ENCODE peak calls at places on chromosome 18, in nine cellular contexts. One of them, this sample, is unnamed.
A peak's percentile ranks its signal among the peaks of the same experiment; 100 is the strongest.

GRCh38 chr18:1708006-1708405 is 803.3 kb downstream of the ADCYAP1 start:
- DNase-seq in tibial artery: no peak
- DNase-seq in left ventricle myocardium inferior: no peak
- DNase-seq in NB4: no peak
- DNase-seq in uterus: no peak
- DNase-seq in astrocyte: no peak
- DNase-seq in cardiac muscle cell: no peak
- DNase-seq in tibial nerve: no peak
- DNase-seq in PC-3: peak; percentile 37
- DNase-seq in this sample: no peak

GRCh38 chr18:3510024-3510423 is 60.1 kb downstream of the TGIF1 start:
- DNase-seq in PC-3: no peak
- DNase-seq in astrocyte: no peak
- DNase-seq in tibial nerve: no peak
- DNase-seq in uterus: no peak
- DNase-seq in NB4: no peak
- DNase-seq in tibial artery: no peak
- DNase-seq in left ventricle myocardium inferior: no peak
- DNase-seq in cardiac muscle cell: no peak
- DNase-seq in this sample: no peak

GRCh38 chr18:3440340-3440739 is 9.6 kb upstream of the TGIF1 start:
- DNase-seq in uterus: no peak
- DNase-seq in cardiac muscle cell: no peak
- DNase-seq in PC-3: no peak
- DNase-seq in tibial nerve: no peak
- DNase-seq in left ventricle myocardium inferior: no peak
- DNase-seq in astrocyte: no peak
- DNase-seq in NB4: no peak
- DNase-seq in tibial artery: no peak
- DNase-seq in this sample: no peak

GRCh38 chr18:66724664-66725356 is 120.9 kb upstream of the CDH19 start:
- DNase-seq in cardiac muscle cell: peak; percentile 80
- DNase-seq in tibial artery: no peak
- DNase-seq in NB4: no peak
- DNase-seq in uterus: no peak
- DNase-seq in left ventricle myocardium inferior: no peak
- DNase-seq in tibial nerve: no peak
- DNase-seq in PC-3: peak; percentile 86
- DNase-seq in astrocyte: peak; percentile 24
- DNase-seq in this sample: no peak

GRCh38 chr18:864872-865273 is 39.8 kb upstream of the ADCYAP1 start:
- DNase-seq in astrocyte: peak; percentile 56
- DNase-seq in PC-3: peak; percentile 86
- DNase-seq in uterus: peak; percentile 52
- DNase-seq in tibial nerve: peak; percentile 23
- DNase-seq in NB4: peak; percentile 78
- DNase-seq in left ventricle myocardium inferior: peak; percentile 54
- DNase-seq in tibial artery: peak; percentile 60
- DNase-seq in cardiac muscle cell: peak; percentile 87
- DNase-seq in this sample: peak; percentile 64

GRCh38 chr18:60568211-60568610 is 195.6 kb upstream of the MC4R start:
- DNase-seq in left ventricle myocardium inferior: no peak
- DNase-seq in cardiac muscle cell: no peak
- DNase-seq in tibial nerve: no peak
- DNase-seq in astrocyte: no peak
- DNase-seq in tibial artery: no peak
- DNase-seq in NB4: peak; percentile 81
- DNase-seq in PC-3: peak; percentile 32
- DNase-seq in uterus: no peak
- DNase-seq in this sample: no peak

GRCh38 chr18:68797901-68798300 is at the start of gene CCDC102B:
- DNase-seq in cardiac muscle cell: peak; percentile 66
- DNase-seq in NB4: no peak
- DNase-seq in tibial nerve: no peak
- DNase-seq in uterus: no peak
- DNase-seq in astrocyte: peak; percentile 65
- DNase-seq in PC-3: peak; percentile 52
- DNase-seq in left ventricle myocardium inferior: no peak
- DNase-seq in tibial artery: no peak
- DNase-seq in this sample: no peak

GRCh38 chr18:9771261-9771976 is 63.3 kb downstream of the RAB31 start:
- DNase-seq in tibial artery: peak; percentile 77
- DNase-seq in tibial nerve: peak; percentile 71
- DNase-seq in NB4: peak; percentile 77
- DNase-seq in left ventricle myocardium inferior: peak; percentile 88
- DNase-seq in PC-3: peak; percentile 76
- DNase-seq in uterus: peak; percentile 82
- DNase-seq in astrocyte: peak; percentile 51
- DNase-seq in cardiac muscle cell: peak; percentile 76
- DNase-seq in this sample: peak; percentile 86

GRCh38 chr18:22194151-22194598 is 24.8 kb downstream of the GATA6 start:
- DNase-seq in PC-3: no peak
- DNase-seq in tibial artery: no peak
- DNase-seq in astrocyte: no peak
- DNase-seq in uterus: no peak
- DNase-seq in NB4: no peak
- DNase-seq in tibial nerve: no peak
- DNase-seq in left ventricle myocardium inferior: no peak
- DNase-seq in cardiac muscle cell: peak; percentile 92
- DNase-seq in this sample: no peak

GRCh38 chr18:3891245-3891644 is 441.3 kb downstream of the TGIF1 start:
- DNase-seq in uterus: no peak
- DNase-seq in left ventricle myocardium inferior: no peak
- DNase-seq in tibial nerve: no peak
- DNase-seq in PC-3: no peak
- DNase-seq in astrocyte: no peak
- DNase-seq in tibial artery: no peak
- DNase-seq in cardiac muscle cell: no peak
- DNase-seq in NB4: no peak
- DNase-seq in this sample: no peak

GRCh38 chr18:13530879-13531387 is 195.4 kb downstream of the FAM210A start:
- DNase-seq in tibial nerve: peak; percentile 52
- DNase-seq in uterus: peak; percentile 61
- DNase-seq in PC-3: peak; percentile 47
- DNase-seq in left ventricle myocardium inferior: peak; percentile 62
- DNase-seq in NB4: peak; percentile 21
- DNase-seq in tibial artery: peak; percentile 84
- DNase-seq in astrocyte: peak; percentile 53
- DNase-seq in cardiac muscle cell: peak; percentile 56
- DNase-seq in this sample: peak; percentile 61

GRCh38 chr18:10301831-10302483 is 152.5 kb upstream of the APCDD1 start:
- DNase-seq in left ventricle myocardium inferior: no peak
- DNase-seq in tibial nerve: no peak
- DNase-seq in tibial artery: no peak
- DNase-seq in NB4: no peak
- DNase-seq in PC-3: no peak
- DNase-seq in uterus: no peak
- DNase-seq in astrocyte: no peak
- DNase-seq in cardiac muscle cell: no peak
- DNase-seq in this sample: no peak

GRCh38 chr18:52451851-52452250 is 111.9 kb downstream of the DCC start:
- DNase-seq in astrocyte: no peak
- DNase-seq in PC-3: no peak
- DNase-seq in tibial nerve: no peak
- DNase-seq in tibial artery: no peak
- DNase-seq in uterus: no peak
- DNase-seq in NB4: no peak
- DNase-seq in left ventricle myocardium inferior: no peak
- DNase-seq in cardiac muscle cell: no peak
- DNase-seq in this sample: no peak

GRCh38 chr18:69718912-69719547 is 228.6 kb downstream of the CD226 start:
- DNase-seq in cardiac muscle cell: no peak
- DNase-seq in tibial artery: no peak
- DNase-seq in uterus: no peak
- DNase-seq in tibial nerve: no peak
- DNase-seq in NB4: no peak
- DNase-seq in PC-3: peak; percentile 6
- DNase-seq in left ventricle myocardium inferior: no peak
- DNase-seq in astrocyte: no peak
- DNase-seq in this sample: no peak

GRCh38 chr18:62788891-62789290 is 73.5 kb downstream of the PHLPP1 start:
- DNase-seq in uterus: no peak
- DNase-seq in cardiac muscle cell: no peak
- DNase-seq in tibial nerve: no peak
- DNase-seq in PC-3: peak; percentile 40
- DNase-seq in left ventricle myocardium inferior: no peak
- DNase-seq in NB4: no peak
- DNase-seq in astrocyte: peak; percentile 50
- DNase-seq in tibial artery: no peak
- DNase-seq in this sample: no peak

GRCh38 chr18:11906926-11907874 is 917 bp downstream of the MPPE1 start:
- DNase-seq in uterus: no peak
- DNase-seq in tibial nerve: no peak
- DNase-seq in PC-3: no peak
- DNase-seq in NB4: peak; percentile 31
- DNase-seq in cardiac muscle cell: no peak
- DNase-seq in astrocyte: no peak
- DNase-seq in tibial artery: no peak
- DNase-seq in left ventricle myocardium inferior: no peak
- DNase-seq in this sample: no peak

GRCh38 chr18:11906181-11906580 is 1.9 kb downstream of the MPPE1 start:
- DNase-seq in cardiac muscle cell: no peak
- DNase-seq in uterus: no peak
- DNase-seq in PC-3: no peak
- DNase-seq in tibial artery: no peak
- DNase-seq in tibial nerve: no peak
- DNase-seq in NB4: no peak
- DNase-seq in left ventricle myocardium inferior: no peak
- DNase-seq in astrocyte: no peak
- DNase-seq in this sample: no peak

GRCh38 chr18:11908182-11909080 is at the start of gene MPPE1:
- DNase-seq in left ventricle myocardium inferior: peak; percentile 93
- DNase-seq in uterus: peak; percentile 81
- DNase-seq in astrocyte: peak; percentile 77
- DNase-seq in NB4: peak; percentile 96
- DNase-seq in cardiac muscle cell: peak; percentile 87
- DNase-seq in PC-3: peak; percentile 86
- DNase-seq in tibial nerve: peak; percentile 78
- DNase-seq in tibial artery: peak; percentile 87
- DNase-seq in this sample: peak; percentile 96

GRCh38 chr18:11909081-11909410 is 929 bp upstream of the MPPE1 start:
- DNase-seq in cardiac muscle cell: no peak
- DNase-seq in tibial nerve: no peak
- DNase-seq in left ventricle myocardium inferior: no peak
- DNase-seq in astrocyte: no peak
- DNase-seq in PC-3: no peak
- DNase-seq in uterus: no peak
- DNase-seq in tibial artery: no peak
- DNase-seq in NB4: no peak
- DNase-seq in this sample: no peak

GRCh38 chr18:11909597-11910026 is 1.5 kb upstream of the MPPE1 start:
- DNase-seq in tibial nerve: no peak
- DNase-seq in left ventricle myocardium inferior: no peak
- DNase-seq in astrocyte: peak; percentile 29
- DNase-seq in NB4: peak; percentile 27
- DNase-seq in tibial artery: no peak
- DNase-seq in uterus: no peak
- DNase-seq in PC-3: peak; percentile 49
- DNase-seq in cardiac muscle cell: peak; percentile 49
- DNase-seq in this sample: no peak
- H3K4me3 ChIP-seq in tibial nerve: peak overlapping the region; percentile 86
- H3K4me3 ChIP-seq in left ventricle myocardium inferior: peak overlapping the region; percentile 90
- H3K4me3 ChIP-seq in astrocyte: no peak overlapping the region
- H3K4me3 ChIP-seq in NB4: no peak overlapping the region
- H3K4me3 ChIP-seq in tibial artery: peak overlapping the region; percentile 97
- H3K4me3 ChIP-seq in uterus: no peak overlapping the region
- H3K4me3 ChIP-seq in PC-3: peak overlapping the region; percentile 91
- H3K4me3 ChIP-seq in cardiac muscle cell: peak overlapping the region; percentile 55
- H3K4me3 ChIP-seq in this sample: peak overlapping the region; percentile 79

GRCh38 chr18:45837283-45838070 is 12.0 kb downstream of the SIGLEC15 start:
- DNase-seq in tibial nerve: no peak
- DNase-seq in NB4: peak; percentile 76
- DNase-seq in tibial artery: no peak
- DNase-seq in uterus: no peak
- DNase-seq in left ventricle myocardium inferior: peak; percentile 50
- DNase-seq in astrocyte: peak; percentile 36
- DNase-seq in cardiac muscle cell: peak; percentile 64
- DNase-seq in PC-3: no peak
- DNase-seq in this sample: peak; percentile 79
- TF ChIP-seq CTCF in tibial nerve: no peak
- TF ChIP-seq CTCF in NB4: peak; percentile 25
- TF ChIP-seq CTCF in tibial artery: peak; percentile 17
- TF ChIP-seq CTCF in uterus: no peak
- TF ChIP-seq CTCF in left ventricle myocardium inferior: peak; percentile 50
- TF ChIP-seq CTCF in astrocyte: no peak
- TF ChIP-seq CTCF in cardiac muscle cell: peak; percentile 36
- TF ChIP-seq CTCF in PC-3: no peak
- TF ChIP-seq CTCF in this sample: peak; percentile 53

DNA sequence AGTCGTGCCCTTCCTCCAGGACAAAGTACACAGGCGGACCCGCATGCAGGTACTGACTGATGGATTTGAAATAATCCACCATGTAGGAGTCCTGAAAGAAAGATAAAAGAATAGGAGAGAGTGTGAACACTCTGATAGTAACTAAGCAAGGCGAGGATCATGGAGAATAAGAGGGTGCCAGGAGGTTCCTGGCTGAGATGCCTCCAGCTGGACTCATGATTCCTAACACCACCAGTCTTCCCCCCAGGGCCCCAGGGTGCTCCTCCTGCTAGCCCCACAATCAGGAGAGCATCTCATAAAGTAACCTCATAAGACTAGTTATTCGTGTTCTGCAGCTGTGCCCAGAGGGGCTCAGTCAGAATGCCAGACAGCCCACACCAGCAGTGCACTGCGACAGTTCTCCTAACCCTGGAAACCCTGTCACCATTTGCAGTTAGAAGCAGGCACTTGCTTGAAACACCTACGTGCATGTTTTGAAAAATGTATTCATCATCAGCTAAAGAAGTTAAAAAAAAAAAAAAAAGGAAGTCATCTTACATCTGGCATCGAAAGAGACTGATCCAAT is 36.7 kb downstream of the RMC1 start:
- DNase-seq in PC-3: no peak
- DNase-seq in left ventricle myocardium inferior: no peak
- DNase-seq in NB4: no peak
- DNase-seq in astrocyte: no peak
- DNase-seq in uterus: no peak
- DNase-seq in cardiac muscle cell: no peak
- DNase-seq in tibial artery: no peak
- DNase-seq in tibial nerve: no peak
- DNase-seq in this sample: no peak
- H3K4me3 ChIP-seq in PC-3: no peak overlapping the region
- H3K4me3 ChIP-seq in left ventricle myocardium inferior: no peak overlapping the region
- H3K4me3 ChIP-seq in NB4: no peak overlapping the region
- H3K4me3 ChIP-seq in astrocyte: no peak overlapping the region
- H3K4me3 ChIP-seq in uterus: no peak overlapping the region
- H3K4me3 ChIP-seq in cardiac muscle cell: no peak overlapping the region
- H3K4me3 ChIP-seq in tibial artery: no peak overlapping the region
- H3K4me3 ChIP-seq in tibial nerve: no peak overlapping the region
- H3K4me3 ChIP-seq in this sample: no peak overlapping the region

DNA sequence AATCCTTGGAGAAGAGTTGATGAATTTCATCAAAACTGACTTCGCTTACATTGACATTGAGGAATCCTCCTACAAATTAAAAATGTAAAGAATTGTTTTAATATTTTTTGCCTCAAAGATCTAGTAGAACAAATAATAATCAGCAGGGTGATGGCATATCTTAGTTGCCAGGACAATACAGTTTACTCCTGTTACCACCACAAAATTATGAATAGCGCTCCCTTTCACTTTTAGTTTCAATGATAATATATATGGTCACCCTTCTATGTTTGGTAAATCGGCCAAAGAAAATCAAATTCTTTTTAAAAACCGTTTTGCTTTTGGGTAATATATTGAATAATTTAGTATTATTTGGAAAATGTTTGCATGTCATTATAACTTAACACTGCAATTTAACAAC is 39.0 kb downstream of the B4GALT6 start:
- DNase-seq in cardiac muscle cell: no peak
- DNase-seq in tibial artery: no peak
- DNase-seq in tibial nerve: no peak
- DNase-seq in PC-3: no peak
- DNase-seq in NB4: no peak
- DNase-seq in astrocyte: no peak
- DNase-seq in left ventricle myocardium inferior: no peak
- DNase-seq in uterus: no peak
- DNase-seq in this sample: no peak
- TF ChIP-seq CTCF in cardiac muscle cell: no peak
- TF ChIP-seq CTCF in tibial artery: no peak
- TF ChIP-seq CTCF in tibial nerve: no peak
- TF ChIP-seq CTCF in PC-3: no peak
- TF ChIP-seq CTCF in NB4: no peak
- TF ChIP-seq CTCF in astrocyte: no peak
- TF ChIP-seq CTCF in left ventricle myocardium inferior: no peak
- TF ChIP-seq CTCF in uterus: no peak
- TF ChIP-seq CTCF in this sample: no peak